ENCODE peak calls at places on chromosomes 6 and 20, in seven cellular contexts. One of them, this sample, is unnamed.

GRCh38 chr20:11890331-11891080 is 27.2 kb upstream of the BTBD3 start:
- DNase-seq in AG10803: peak
- DNase-seq in spleen: peak
- DNase-seq in cardiac muscle cell: peak
- DNase-seq in fibroblast of mammary gland: peak
- DNase-seq in CD8-positive, alpha-beta T cell: peak
- DNase-seq in tibial artery: peak
- DNase-seq in this sample: peak

GRCh38 chr6:109687271-109687721 is 3.7 kb downstream of the AK9 start:
- DNase-seq in AG10803: peak
- DNase-seq in spleen: no peak
- DNase-seq in cardiac muscle cell: peak
- DNase-seq in fibroblast of mammary gland: peak
- DNase-seq in CD8-positive, alpha-beta T cell: no peak
- DNase-seq in tibial artery: no peak
- DNase-seq in this sample: peak

GRCh38 chr20:50027611-50028105 is 44.9 kb downstream of the SNAI1 start:
- DNase-seq in AG10803: peak
- DNase-seq in spleen: no peak
- DNase-seq in cardiac muscle cell: peak
- DNase-seq in fibroblast of mammary gland: peak
- DNase-seq in CD8-positive, alpha-beta T cell: no peak
- DNase-seq in tibial artery: peak
- DNase-seq in this sample: peak

GRCh38 chr6:136923954-136924291 is 1.8 kb downstream of the SLC35D3 start:
- DNase-seq in AG10803: no peak
- DNase-seq in spleen: no peak
- DNase-seq in cardiac muscle cell: no peak
- DNase-seq in fibroblast of mammary gland: no peak
- DNase-seq in CD8-positive, alpha-beta T cell: no peak
- DNase-seq in tibial artery: no peak
- DNase-seq in this sample: no peak

GRCh38 chr20:53578492-53579222 is 15.0 kb downstream of the ZNF217 start:
- DNase-seq in AG10803: peak
- DNase-seq in spleen: no peak
- DNase-seq in cardiac muscle cell: peak
- DNase-seq in fibroblast of mammary gland: peak
- DNase-seq in CD8-positive, alpha-beta T cell: peak
- DNase-seq in tibial artery: no peak
- DNase-seq in this sample: peak

GRCh38 chr20:48064929-48065328 is 279.6 kb upstream of the SULF2 start:
- DNase-seq in AG10803: peak
- DNase-seq in spleen: no peak
- DNase-seq in cardiac muscle cell: peak
- DNase-seq in fibroblast of mammary gland: peak
- DNase-seq in CD8-positive, alpha-beta T cell: no peak
- DNase-seq in tibial artery: no peak
- DNase-seq in this sample: peak

GRCh38 chr6:150001295-150001990 is 23.9 kb downstream of the RAET1L start:
- DNase-seq in AG10803: no peak
- DNase-seq in spleen: no peak
- DNase-seq in cardiac muscle cell: no peak
- DNase-seq in fibroblast of mammary gland: no peak
- DNase-seq in CD8-positive, alpha-beta T cell: peak
- DNase-seq in tibial artery: no peak
- DNase-seq in this sample: no peak

GRCh38 chr20:12177657-12178293 is 260.1 kb downstream of the BTBD3 start:
- DNase-seq in AG10803: no peak
- DNase-seq in spleen: no peak
- DNase-seq in cardiac muscle cell: no peak
- DNase-seq in fibroblast of mammary gland: peak
- DNase-seq in CD8-positive, alpha-beta T cell: no peak
- DNase-seq in tibial artery: no peak
- DNase-seq in this sample: no peak

GRCh38 chr6:42841844-42842584 is 37.4 kb upstream of the RPL7L1 start:
- DNase-seq in AG10803: no peak
- DNase-seq in spleen: no peak
- DNase-seq in cardiac muscle cell: no peak
- DNase-seq in fibroblast of mammary gland: no peak
- DNase-seq in CD8-positive, alpha-beta T cell: no peak
- DNase-seq in tibial artery: no peak
- DNase-seq in this sample: no peak

GRCh38 chr6:15375018-15375417 is 129.1 kb downstream of the JARID2 start:
- DNase-seq in AG10803: no peak
- DNase-seq in spleen: no peak
- DNase-seq in cardiac muscle cell: no peak
- DNase-seq in fibroblast of mammary gland: no peak
- DNase-seq in CD8-positive, alpha-beta T cell: no peak
- DNase-seq in tibial artery: no peak
- DNase-seq in this sample: no peak

GRCh38 chr6:88013015-88013414 is 34.6 kb upstream of the SPACA1 start:
- DNase-seq in AG10803: no peak
- DNase-seq in spleen: no peak
- DNase-seq in cardiac muscle cell: no peak
- DNase-seq in fibroblast of mammary gland: no peak
- DNase-seq in CD8-positive, alpha-beta T cell: no peak
- DNase-seq in tibial artery: no peak
- DNase-seq in this sample: no peak

GRCh38 chr20:31840906-31841816 is 4.2 kb downstream of the FOXS1 start:
- DNase-seq in AG10803: peak
- DNase-seq in spleen: no peak
- DNase-seq in cardiac muscle cell: peak
- DNase-seq in fibroblast of mammary gland: no peak
- DNase-seq in CD8-positive, alpha-beta T cell: no peak
- DNase-seq in tibial artery: no peak
- DNase-seq in this sample: peak

GRCh38 chr6:157898169-157898568 is 75.1 kb downstream of the SNX9 start:
- DNase-seq in AG10803: no peak
- DNase-seq in spleen: no peak
- DNase-seq in cardiac muscle cell: no peak
- DNase-seq in fibroblast of mammary gland: no peak
- DNase-seq in CD8-positive, alpha-beta T cell: peak
- DNase-seq in tibial artery: no peak
- DNase-seq in this sample: no peak

GRCh38 chr6:136959471-136959891 is 37.4 kb downstream of the SLC35D3 start:
- DNase-seq in AG10803: no peak
- DNase-seq in spleen: no peak
- DNase-seq in cardiac muscle cell: no peak
- DNase-seq in fibroblast of mammary gland: no peak
- DNase-seq in CD8-positive, alpha-beta T cell: no peak
- DNase-seq in tibial artery: no peak
- DNase-seq in this sample: no peak

GRCh38 chr6:144305985-144306384 is 20.9 kb downstream of the UTRN start:
- DNase-seq in AG10803: no peak
- DNase-seq in spleen: no peak
- DNase-seq in cardiac muscle cell: no peak
- DNase-seq in fibroblast of mammary gland: peak
- DNase-seq in CD8-positive, alpha-beta T cell: peak
- DNase-seq in tibial artery: no peak
- DNase-seq in this sample: no peak

GRCh38 chr20:419556-420168 is 11.6 kb downstream of the RBCK1 start:
- DNase-seq in AG10803: no peak
- DNase-seq in spleen: peak
- DNase-seq in cardiac muscle cell: no peak
- DNase-seq in fibroblast of mammary gland: no peak
- DNase-seq in CD8-positive, alpha-beta T cell: no peak
- DNase-seq in tibial artery: peak
- DNase-seq in this sample: no peak

GRCh38 chr6:38603966-38604365 is 35.8 kb downstream of the BTBD9 start:
- DNase-seq in AG10803: peak
- DNase-seq in spleen: no peak
- DNase-seq in cardiac muscle cell: peak
- DNase-seq in fibroblast of mammary gland: peak
- DNase-seq in CD8-positive, alpha-beta T cell: no peak
- DNase-seq in tibial artery: no peak
- DNase-seq in this sample: peak

GRCh38 chr20:63246490-63247284 is 7.6 kb downstream of the NKAIN4 start:
- DNase-seq in AG10803: no peak
- DNase-seq in spleen: no peak
- DNase-seq in cardiac muscle cell: no peak
- DNase-seq in fibroblast of mammary gland: no peak
- DNase-seq in CD8-positive, alpha-beta T cell: no peak
- DNase-seq in tibial artery: no peak
- DNase-seq in this sample: no peak

GRCh38 chr6:113857565-113858066 is 471 bp downstream of the MARCKS start:
- DNase-seq in AG10803: no peak
- DNase-seq in spleen: peak
- DNase-seq in cardiac muscle cell: no peak
- DNase-seq in fibroblast of mammary gland: no peak
- DNase-seq in CD8-positive, alpha-beta T cell: no peak
- DNase-seq in tibial artery: peak
- DNase-seq in this sample: no peak

GRCh38 chr20:44187054-44187762 is at the start of gene JPH2:
- DNase-seq in AG10803: peak
- DNase-seq in spleen: no peak
- DNase-seq in cardiac muscle cell: peak
- DNase-seq in fibroblast of mammary gland: peak
- DNase-seq in CD8-positive, alpha-beta T cell: no peak
- DNase-seq in tibial artery: peak
- DNase-seq in this sample: peak

GRCh38 chr6:148559848-148560433 is 186.9 kb upstream of the UST start:
- DNase-seq in AG10803: peak
- DNase-seq in spleen: peak
- DNase-seq in cardiac muscle cell: peak
- DNase-seq in fibroblast of mammary gland: peak
- DNase-seq in CD8-positive, alpha-beta T cell: peak
- DNase-seq in tibial artery: peak
- DNase-seq in this sample: peak

GRCh38 chr20:41136695-41137411 is 490 bp upstream of the PLCG1 start:
- DNase-seq in AG10803: peak
- DNase-seq in spleen: peak
- DNase-seq in cardiac muscle cell: peak
- DNase-seq in fibroblast of mammary gland: peak
- DNase-seq in CD8-positive, alpha-beta T cell: peak
- DNase-seq in tibial artery: peak
- DNase-seq in this sample: peak

GRCh38 chr6:149889321-149889720 is 8.6 kb downstream of the RAET1E start:
- DNase-seq in AG10803: no peak
- DNase-seq in spleen: no peak
- DNase-seq in cardiac muscle cell: no peak
- DNase-seq in fibroblast of mammary gland: peak
- DNase-seq in CD8-positive, alpha-beta T cell: no peak
- DNase-seq in tibial artery: no peak
- DNase-seq in this sample: peak

GRCh38 chr6:36827261-36828079 is 11.8 kb downstream of the CPNE5 start:
- DNase-seq in AG10803: peak
- DNase-seq in spleen: peak
- DNase-seq in cardiac muscle cell: peak
- DNase-seq in fibroblast of mammary gland: peak
- DNase-seq in CD8-positive, alpha-beta T cell: no peak
- DNase-seq in tibial artery: no peak
- DNase-seq in this sample: peak
- H3K4me3 ChIP-seq in AG10803: no peak
- H3K4me3 ChIP-seq in spleen: no peak
- H3K4me3 ChIP-seq in cardiac muscle cell: no peak
- H3K4me3 ChIP-seq in fibroblast of mammary gland: no peak
- H3K4me3 ChIP-seq in CD8-positive, alpha-beta T cell: no peak
- H3K4me3 ChIP-seq in tibial artery: no peak
- H3K4me3 ChIP-seq in this sample: no peak

DNA sequence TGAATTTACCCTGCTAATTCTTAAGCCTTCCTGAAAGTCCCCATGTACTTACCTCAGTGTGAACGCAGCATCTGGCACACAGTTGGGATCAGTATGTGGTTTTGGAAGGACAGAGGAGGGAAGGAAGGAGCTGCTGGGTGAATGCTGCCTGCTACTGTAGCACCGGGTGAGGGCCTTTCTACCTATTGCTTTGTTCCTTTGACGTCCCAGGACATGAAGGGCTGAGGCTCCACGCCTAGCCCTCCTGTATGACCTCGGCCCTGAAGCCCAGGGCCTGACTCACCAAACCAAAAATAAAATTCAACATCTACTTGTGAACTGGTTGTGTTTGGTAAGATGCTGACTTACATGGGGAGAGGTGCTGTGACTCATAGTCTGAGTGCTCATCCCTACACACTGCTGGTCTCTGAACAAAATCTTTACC is 51.1 kb downstream of the ARID1B start:
- DNase-seq in AG10803: peak
- DNase-seq in spleen: no peak
- DNase-seq in cardiac muscle cell: peak
- DNase-seq in fibroblast of mammary gland: peak
- DNase-seq in CD8-positive, alpha-beta T cell: no peak
- DNase-seq in tibial artery: no peak
- DNase-seq in this sample: peak
- TF ChIP-seq CTCF in AG10803: no peak
- TF ChIP-seq CTCF in spleen: no peak
- TF ChIP-seq CTCF in cardiac muscle cell: no peak
- TF ChIP-seq CTCF in fibroblast of mammary gland: no peak
- TF ChIP-seq CTCF in CD8-positive, alpha-beta T cell: no peak
- TF ChIP-seq CTCF in tibial artery: no peak
- TF ChIP-seq CTCF in this sample: no peak

DNA sequence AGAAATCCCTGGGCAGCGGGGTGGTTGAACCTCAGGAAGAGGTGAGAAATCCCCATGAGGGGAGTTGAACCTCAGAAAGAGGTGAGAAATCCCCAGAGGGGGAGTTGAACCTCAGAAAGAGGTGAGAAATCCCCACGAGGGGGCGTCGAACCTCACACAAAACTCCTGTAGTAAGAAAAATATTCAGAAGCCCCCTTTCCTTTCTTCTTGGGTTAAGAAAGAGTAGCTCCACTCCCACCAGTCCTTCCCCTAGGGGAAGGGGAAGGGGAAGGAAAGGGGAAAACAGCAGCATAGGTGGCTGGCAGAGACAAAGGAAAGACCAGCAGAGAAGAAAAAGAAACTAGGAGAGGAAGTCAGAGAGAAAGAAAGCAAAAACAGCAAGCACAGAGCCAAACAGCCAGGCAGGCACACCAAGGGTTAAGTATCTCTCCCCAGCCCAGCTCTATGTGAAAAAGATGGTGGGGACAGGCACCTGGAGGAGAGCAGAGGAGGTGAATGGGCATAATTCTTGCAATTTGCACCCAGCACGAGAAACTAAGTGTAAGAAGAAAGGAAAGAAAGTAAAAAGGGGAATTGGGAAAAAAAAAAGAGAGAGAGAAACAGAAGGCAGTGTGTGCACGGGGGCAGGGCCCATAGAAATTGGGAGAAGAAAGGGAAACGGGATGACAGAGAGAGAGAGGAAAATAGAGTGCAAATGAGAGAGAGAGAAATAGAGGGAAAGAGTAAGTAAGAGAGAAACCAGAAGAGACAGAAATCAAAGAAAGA is 88.2 kb downstream of the PLG start:
- DNase-seq in AG10803: peak
- DNase-seq in spleen: no peak
- DNase-seq in cardiac muscle cell: peak
- DNase-seq in fibroblast of mammary gland: peak
- DNase-seq in CD8-positive, alpha-beta T cell: no peak
- DNase-seq in tibial artery: no peak
- DNase-seq in this sample: no peak
- H3K4me3 ChIP-seq in AG10803: peak
- H3K4me3 ChIP-seq in spleen: no peak
- H3K4me3 ChIP-seq in cardiac muscle cell: no peak
- H3K4me3 ChIP-seq in fibroblast of mammary gland: no peak
- H3K4me3 ChIP-seq in CD8-positive, alpha-beta T cell: no peak
- H3K4me3 ChIP-seq in tibial artery: peak
- H3K4me3 ChIP-seq in this sample: no peak

DNA sequence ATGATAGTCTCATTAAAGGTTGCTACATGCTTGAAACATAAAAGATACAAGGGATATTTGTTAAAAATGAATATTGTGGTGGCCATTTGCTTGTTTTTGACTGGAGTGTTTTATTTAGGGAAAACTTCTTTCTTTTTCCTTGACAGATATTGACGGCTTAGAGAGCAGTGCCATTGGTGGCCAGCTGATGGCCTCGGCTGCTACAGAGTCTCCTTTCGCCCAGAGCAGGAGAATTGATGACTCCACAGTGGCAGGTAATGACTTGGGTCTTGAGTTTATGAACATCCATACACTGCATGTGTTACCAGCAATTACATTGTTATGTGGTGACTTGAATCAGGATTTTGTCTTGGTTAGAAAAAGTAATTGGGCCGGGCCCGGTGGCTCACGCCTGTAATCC is 67.5 kb upstream of the PBOV1 start:
- DNase-seq in AG10803: no peak
- DNase-seq in spleen: no peak
- DNase-seq in cardiac muscle cell: no peak
- DNase-seq in fibroblast of mammary gland: no peak
- DNase-seq in CD8-positive, alpha-beta T cell: no peak
- DNase-seq in tibial artery: no peak
- DNase-seq in this sample: no peak
- TF ChIP-seq CTCF in AG10803: no peak
- TF ChIP-seq CTCF in spleen: no peak
- TF ChIP-seq CTCF in cardiac muscle cell: no peak
- TF ChIP-seq CTCF in fibroblast of mammary gland: no peak
- TF ChIP-seq CTCF in CD8-positive, alpha-beta T cell: no peak
- TF ChIP-seq CTCF in tibial artery: no peak
- TF ChIP-seq CTCF in this sample: no peak